ENCODE peak calls at places on chromosome 6, in four cellular contexts. One of them, this sample, is unnamed.

GRCh38 chr6:26309731-26310142 is 55.3 kb upstream of the BTN3A2 start:
- DNase-seq in psoas muscle: no peak
- DNase-seq in heart right ventricle: no peak
- DNase-seq in lower lobe of right lung: no peak
- DNase-seq in this sample: no peak

GRCh38 chr6:18748314-18748713 is 361.2 kb downstream of the RNF144B start:
- DNase-seq in psoas muscle: no peak
- DNase-seq in lower lobe of right lung: no peak
- DNase-seq in heart right ventricle: no peak
- DNase-seq in this sample: no peak

GRCh38 chr6:137717074-137718073 is 149.7 kb upstream of the TNFAIP3 start:
- DNase-seq in heart right ventricle: no peak
- DNase-seq in psoas muscle: no peak
- DNase-seq in lower lobe of right lung: no peak
- DNase-seq in this sample: no peak

GRCh38 chr6:6191476-6191875 is 129.0 kb downstream of the F13A1 start:
- DNase-seq in lower lobe of right lung: no peak
- DNase-seq in heart right ventricle: no peak
- DNase-seq in psoas muscle: no peak
- DNase-seq in this sample: no peak

GRCh38 chr6:1771324-1771723 is 161.6 kb downstream of the FOXC1 start:
- DNase-seq in psoas muscle: no peak
- DNase-seq in heart right ventricle: no peak
- DNase-seq in lower lobe of right lung: no peak
- DNase-seq in this sample: no peak

GRCh38 chr6:3294921-3295871 is 36.4 kb downstream of the PSMG4 start:
- DNase-seq in heart right ventricle: no peak
- DNase-seq in psoas muscle: peak; percentile 72
- DNase-seq in lower lobe of right lung: no peak
- DNase-seq in this sample: no peak

GRCh38 chr6:8225113-8225512 is 122.8 kb upstream of the EEF1E1 start:
- DNase-seq in lower lobe of right lung: no peak
- DNase-seq in psoas muscle: no peak
- DNase-seq in heart right ventricle: no peak
- DNase-seq in this sample: no peak

GRCh38 chr6:139126255-139126654 is 8.6 kb upstream of the HECA start:
- DNase-seq in heart right ventricle: no peak
- DNase-seq in psoas muscle: no peak
- DNase-seq in lower lobe of right lung: no peak
- DNase-seq in this sample: peak; percentile 80

GRCh38 chr6:154156135-154156948 is 117.3 kb downstream of the OPRM1 start:
- DNase-seq in heart right ventricle: peak; percentile 23
- DNase-seq in lower lobe of right lung: peak; percentile 65
- DNase-seq in psoas muscle: no peak
- DNase-seq in this sample: no peak
- TF ChIP-seq CTCF in heart right ventricle: peak; percentile 12
- TF ChIP-seq CTCF in lower lobe of right lung: peak; percentile 67
- TF ChIP-seq CTCF in psoas muscle: peak; percentile 26
- TF ChIP-seq CTCF in this sample: peak; percentile 77

DNA sequence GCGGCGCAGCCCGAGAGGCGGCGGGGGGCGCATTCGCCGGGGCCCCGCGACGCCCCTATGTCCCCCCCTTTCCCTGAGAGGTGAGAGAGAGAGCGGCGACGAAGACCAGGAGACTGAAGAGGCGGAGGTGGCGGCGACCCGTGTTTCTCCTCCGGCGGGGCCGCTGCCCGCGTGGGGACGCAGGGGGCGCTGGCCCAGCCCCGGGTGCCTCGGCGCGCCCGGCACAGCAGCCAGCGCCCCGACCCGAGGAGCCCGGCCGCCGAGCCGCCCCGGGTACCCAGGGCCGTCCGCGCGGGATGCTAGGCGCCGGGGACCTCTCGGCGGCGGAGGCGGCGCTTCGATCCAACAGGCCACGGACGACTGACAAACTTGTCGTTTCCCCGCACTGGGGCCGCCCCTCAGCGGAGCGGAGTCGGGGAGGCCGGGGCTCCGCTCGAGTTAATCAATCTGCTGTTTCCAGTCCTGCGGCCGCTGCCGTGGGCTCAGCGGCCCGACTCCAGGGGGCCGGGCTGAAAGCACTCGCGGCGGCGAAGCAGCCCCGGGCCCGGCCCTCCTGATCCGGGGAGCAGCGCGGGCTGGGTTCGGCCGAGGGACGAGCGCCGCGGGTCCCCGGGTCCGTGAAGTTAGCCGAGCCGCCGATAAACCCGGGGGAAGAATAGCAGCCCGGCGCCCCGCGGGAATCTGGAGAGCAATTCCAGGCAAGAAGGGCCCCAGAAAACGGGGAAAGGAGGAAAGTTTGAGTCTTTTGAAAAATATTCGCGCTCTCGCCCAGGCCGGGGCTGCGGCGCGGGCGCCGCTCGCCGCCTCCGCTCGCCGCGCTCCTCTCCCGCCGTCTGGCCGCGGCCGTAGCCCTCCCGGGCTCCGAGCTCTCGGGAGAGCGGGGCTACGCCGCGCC is 595 bp downstream of the MDGA1 start:
- DNase-seq in psoas muscle: peak; percentile 39
- DNase-seq in lower lobe of right lung: no peak
- DNase-seq in heart right ventricle: no peak
- DNase-seq in this sample: no peak
- TF ChIP-seq CTCF in psoas muscle: no peak
- TF ChIP-seq CTCF in lower lobe of right lung: peak; percentile 6
- TF ChIP-seq CTCF in heart right ventricle: no peak
- TF ChIP-seq CTCF in this sample: no peak

GRCh38 chr6:215335-216034 is 76.8 kb upstream of the DUSP22 start:
- DNase-seq in heart right ventricle: no peak
- DNase-seq in lower lobe of right lung: peak; percentile 54
- DNase-seq in psoas muscle: no peak
- DNase-seq in this sample: no peak

GRCh38 chr6:218153-219018 is 73.9 kb upstream of the DUSP22 start:
- DNase-seq in psoas muscle: no peak
- DNase-seq in lower lobe of right lung: no peak
- DNase-seq in heart right ventricle: no peak
- DNase-seq in this sample: no peak

GRCh38 chr6:219641-220198 is 72.6 kb upstream of the DUSP22 start:
- DNase-seq in lower lobe of right lung: peak; percentile 86
- DNase-seq in heart right ventricle: peak; percentile 51
- DNase-seq in psoas muscle: peak; percentile 61
- DNase-seq in this sample: no peak

GRCh38 chr6:219019-219570 is 73.2 kb upstream of the DUSP22 start:
- DNase-seq in lower lobe of right lung: no peak
- DNase-seq in heart right ventricle: no peak
- DNase-seq in psoas muscle: no peak
- DNase-seq in this sample: no peak

GRCh38 chr6:217048-217659 is 75.1 kb upstream of the DUSP22 start:
- DNase-seq in psoas muscle: no peak
- DNase-seq in lower lobe of right lung: no peak
- DNase-seq in heart right ventricle: no peak
- DNase-seq in this sample: no peak
- TF ChIP-seq CTCF in psoas muscle: peak; percentile 30
- TF ChIP-seq CTCF in lower lobe of right lung: peak; percentile 48
- TF ChIP-seq CTCF in heart right ventricle: peak; percentile 27
- TF ChIP-seq CTCF in this sample: peak; percentile 30

GRCh38 chr6:13146429-13146828 is 181.9 kb downstream of the TBC1D7 start:
- DNase-seq in heart right ventricle: no peak
- DNase-seq in psoas muscle: no peak
- DNase-seq in lower lobe of right lung: no peak
- DNase-seq in this sample: no peak

GRCh38 chr6:13152804-13153203 is 175.5 kb downstream of the TBC1D7 start:
- DNase-seq in psoas muscle: no peak
- DNase-seq in heart right ventricle: no peak
- DNase-seq in lower lobe of right lung: no peak
- DNase-seq in this sample: no peak

GRCh38 chr6:13142611-13143010 is 185.7 kb downstream of the TBC1D7 start:
- DNase-seq in lower lobe of right lung: no peak
- DNase-seq in heart right ventricle: no peak
- DNase-seq in psoas muscle: no peak
- DNase-seq in this sample: no peak

DNA sequence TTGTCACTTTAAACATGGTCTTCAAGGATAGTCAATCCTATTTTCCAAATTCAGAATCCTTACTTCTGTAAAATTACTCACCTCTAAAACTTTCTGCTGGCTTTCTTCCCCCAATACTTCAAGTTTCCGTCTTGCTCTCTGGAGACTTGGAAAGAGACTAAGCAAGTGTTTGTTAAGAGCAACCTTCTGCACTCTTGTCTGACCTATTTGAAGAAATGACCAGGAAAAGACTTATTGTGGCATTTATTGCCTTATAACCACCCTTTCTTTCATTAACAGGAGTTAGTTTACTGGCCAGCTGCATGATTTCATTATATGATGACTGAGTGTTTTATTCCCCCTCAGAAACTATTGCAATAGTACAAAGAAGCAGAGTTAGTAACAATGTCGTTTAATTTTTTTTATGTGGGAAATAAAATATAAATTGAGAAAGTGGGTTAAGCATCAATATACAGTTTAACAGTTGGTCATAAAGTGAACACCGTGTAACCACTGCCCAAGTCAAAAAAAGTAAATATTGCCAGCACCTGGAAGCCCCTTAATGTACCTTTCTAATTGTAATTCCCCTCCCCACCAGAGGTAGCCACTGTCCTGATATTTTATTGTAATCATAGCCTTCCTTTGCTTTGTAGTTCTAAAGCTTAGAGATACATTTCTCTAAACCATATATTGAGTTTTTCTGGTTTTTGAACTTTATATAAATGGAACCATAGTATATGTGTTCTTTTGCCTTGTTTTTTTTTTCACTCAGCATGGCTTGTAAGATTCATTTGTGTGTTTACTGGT is 180.7 kb downstream of the TBC1D7 start:
- DNase-seq in heart right ventricle: no peak
- DNase-seq in lower lobe of right lung: no peak
- DNase-seq in psoas muscle: no peak
- DNase-seq in this sample: no peak
- TF ChIP-seq CTCF in heart right ventricle: no peak
- TF ChIP-seq CTCF in lower lobe of right lung: no peak
- TF ChIP-seq CTCF in psoas muscle: no peak
- TF ChIP-seq CTCF in this sample: no peak

GRCh38 chr6:378090-378957 is 13.2 kb upstream of the IRF4 start:
- DNase-seq in psoas muscle: no peak
- DNase-seq in lower lobe of right lung: no peak
- DNase-seq in heart right ventricle: no peak
- DNase-seq in this sample: no peak
- TF ChIP-seq CTCF in psoas muscle: no peak
- TF ChIP-seq CTCF in lower lobe of right lung: no peak
- TF ChIP-seq CTCF in heart right ventricle: no peak
- TF ChIP-seq CTCF in this sample: no peak